ENCODE peak calls at places on chromosomes 6 and 20, in six cellular contexts. F is neuronal stem cell, L is mesenchymal stem cell, B is H9, J is IMR-90, Z is H1. X is an unnamed sample.

GRCh38 chr20:57335392-57335791 is 5.8 kb downstream of the SPO11 start:
- DNase-seq in F (no peak), L (no peak), B (no peak), J (no peak), Z (no peak), X (peak)

GRCh38 chr6:4647414-4648365 is 128.5 kb upstream of the CDYL start:
- DNase-seq in F (peak), L (peak), B (peak), J (peak), Z (peak), X (peak)

GRCh38 chr20:17617212-17617867 is 47.5 kb downstream of the DSTN start:
- DNase-seq in F (peak), L (peak), B (peak), J (no peak), Z (peak), X (peak)

GRCh38 chr20:50335105-50335504 is 144.5 kb downstream of the CEBPB start:
- DNase-seq in F (peak), L (peak), B (peak), J (peak), Z (no peak), X (peak)

GRCh38 chr6:31736768-31737314 is 511 bp upstream of the CLIC1 start:
- DNase-seq in F (peak), L (no peak), B (peak), J (no peak), Z (no peak), X (no peak)

GRCh38 chr20:62910777-62911497 is 15.4 kb downstream of the DIDO1 start:
- DNase-seq in F (no peak), L (no peak), B (no peak), J (no peak), Z (no peak), X (no peak)

GRCh38 chr20:11153819-11154218 is 480.0 kb upstream of the JAG1 start:
- DNase-seq in F (no peak), L (no peak), B (no peak), J (peak), Z (no peak), X (peak)

GRCh38 chr6:150720774-150721233 is 121.1 kb downstream of the PLEKHG1 start:
- DNase-seq in F (peak), L (no peak), B (no peak), J (no peak), Z (no peak), X (peak)

GRCh38 chr6:138182939-138183791 is 21.4 kb downstream of the ARFGEF3 start:
- DNase-seq in F (no peak), L (no peak), B (peak), J (no peak), Z (peak), X (no peak)

GRCh38 chr6:69487688-69488087 is 309.1 kb downstream of the LMBRD1 start:
- DNase-seq in F (no peak), L (no peak), B (no peak), J (no peak), Z (no peak), X (no peak)

GRCh38 chr6:155528982-155529453 is 73.4 kb upstream of the NOX3 start:
- DNase-seq in F (no peak), L (peak), B (no peak), J (peak), Z (no peak), X (no peak)

GRCh38 chr6:44059359-44060342 is 67.6 kb downstream of the MRPL14 start:
- DNase-seq in F (no peak), L (no peak), B (no peak), J (peak), Z (no peak), X (no peak)

GRCh38 chr6:115594894-115595293 is 465.8 kb downstream of the FRK start:
- DNase-seq in F (no peak), L (no peak), B (no peak), J (no peak), Z (no peak), X (no peak)

GRCh38 chr6:128848169-128848935 is 34.6 kb upstream of the LAMA2 start:
- DNase-seq in F (peak), L (peak), B (no peak), J (no peak), Z (no peak), X (no peak)

GRCh38 chr6:21265264-21266044 is 328.1 kb upstream of the SOX4 start:
- DNase-seq in F (no peak), L (no peak), B (no peak), J (peak), Z (no peak), X (no peak)

GRCh38 chr6:42136508-42137191 is 5.8 kb downstream of the C6orf132 start:
- DNase-seq in F (peak), L (peak), B (peak), J (peak), Z (peak), X (peak)

GRCh38 chr20:11810316-11811130 is 107.2 kb upstream of the BTBD3 start:
- DNase-seq in F (no peak), L (peak), B (no peak), J (peak), Z (no peak), X (peak)

GRCh38 chr6:130810307-130811030 is 16.7 kb upstream of the SMLR1 start:
- DNase-seq in F (no peak), L (peak), B (no peak), J (peak), Z (no peak), X (no peak)

GRCh38 chr6:54892831-54893230 is 46.3 kb downstream of the FAM83B start:
- DNase-seq in F (no peak), L (peak), B (no peak), J (peak), Z (no peak), X (no peak)

GRCh38 chr6:133724726-133725125 is 164.2 kb upstream of the TCF21 start:
- DNase-seq in F (no peak), L (no peak), B (no peak), J (peak), Z (no peak), X (no peak)

GRCh38 chr6:149169761-149170359 is 147.7 kb upstream of the TAB2 start:
- DNase-seq in F (no peak), L (no peak), B (no peak), J (no peak), Z (no peak), X (no peak)

GRCh38 chr6:20402181-20403079 is 751 bp downstream of the E2F3 start:
- DNase-seq in F (peak), L (peak), B (peak), J (no peak), Z (peak), X (peak)

GRCh38 chr6:40349092-40349491 is 238.1 kb downstream of the LRFN2 start:
- DNase-seq in F (no peak), L (peak), B (peak), J (no peak), Z (no peak), X (no peak)

GRCh38 chr6:155495011-155495768 is 39.6 kb upstream of the NOX3 start:
- DNase-seq in F (peak), L (peak), B (peak), J (peak), Z (peak), X (no peak)

GRCh38 chr6:150408842-150409241 is 40.0 kb downstream of the IYD start:
- DNase-seq in F (no peak), L (no peak), B (no peak), J (no peak), Z (no peak), X (no peak)

GRCh38 chr6:5290500-5290899 is 29.2 kb downstream of the FARS2 start:
- DNase-seq in F (no peak), L (no peak), B (no peak), J (no peak), Z (no peak), X (no peak)

GRCh38 chr6:134117409-134117808 is 65.0 kb upstream of the SLC2A12 start:
- DNase-seq in F (no peak), L (peak), B (no peak), J (peak), Z (no peak), X (peak)

GRCh38 chr6:100366419-100366818 is 98.3 kb downstream of the SIM1 start:
- DNase-seq in F (no peak), L (peak), B (no peak), J (peak), Z (no peak), X (peak)
- H3K14ac ChIP-seq in F (no peak), L (no peak), B (no peak), J (no peak), Z (no peak), X (no peak)

GRCh38 chr6:90468859-90469258 is 118.0 kb downstream of the MAP3K7 start:
- DNase-seq in F (no peak), L (no peak), B (no peak), J (no peak), Z (no peak), X (no peak)
- H3K14ac ChIP-seq in F (no peak), L (no peak), B (no peak), J (no peak), Z (no peak), X (no peak)

DNA sequence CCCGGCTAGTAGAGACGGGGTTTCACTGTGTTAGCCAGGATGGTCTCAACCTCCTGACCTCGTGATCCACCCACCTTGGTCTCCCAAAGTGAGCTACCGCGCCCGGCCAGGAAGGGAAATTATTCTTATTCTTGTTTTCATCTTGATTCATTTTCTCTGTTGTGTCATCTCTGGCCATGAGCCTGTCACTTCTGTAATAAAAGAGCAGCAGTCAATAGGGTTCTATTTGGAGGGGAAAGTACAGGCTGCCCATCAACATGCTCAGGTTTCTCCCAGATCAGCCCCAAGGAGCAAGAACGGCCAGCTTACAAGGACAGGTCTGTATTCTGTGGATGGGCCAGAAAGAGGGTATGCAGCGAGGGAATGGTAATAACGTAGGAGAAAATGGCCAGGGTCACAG is 345.0 kb downstream of the PREX1 start:
- DNase-seq in F (no peak), L (no peak), B (no peak), J (no peak), Z (no peak), X (no peak)
- H3K14ac ChIP-seq in F (no peak), L (no peak), B (no peak), J (no peak), Z (no peak), X (no peak)

GRCh38 chr20:31508517-31509244 is 5.6 kb upstream of the HM13 start:
- DNase-seq in F (no peak), L (no peak), B (no peak), J (no peak), Z (no peak), X (no peak)
- H3K14ac ChIP-seq in F (no peak), L (no peak), B (no peak), J (no peak), Z (no peak), X (no peak)

DNA sequence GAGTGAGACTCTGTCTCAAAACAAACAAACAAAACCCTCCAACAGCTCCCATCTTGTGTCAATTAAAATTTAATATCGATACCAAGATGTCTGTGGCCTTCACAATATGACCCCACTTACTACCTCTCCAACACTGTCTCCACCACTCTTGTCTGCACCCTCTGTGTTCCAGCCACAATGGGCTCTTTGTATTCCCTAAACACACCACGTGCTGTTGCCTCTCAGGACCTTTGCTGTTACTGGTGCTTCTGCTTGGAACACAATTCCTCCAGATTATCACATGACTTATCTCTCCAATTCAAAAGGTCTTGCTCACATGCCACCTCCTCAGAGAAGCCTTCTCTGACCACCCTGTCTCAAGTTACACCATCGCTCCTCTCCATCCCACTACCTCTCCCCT is 6.0 kb upstream of the HCK start:
- DNase-seq in F (no peak), L (no peak), B (no peak), J (no peak), Z (no peak), X (no peak)
- H3K14ac ChIP-seq in F (no peak), L (no peak), B (no peak), J (no peak), Z (no peak), X (no peak)

GRCh38 chr6:167475947-167476346 is 151.1 kb downstream of the TTLL2 start:
- DNase-seq in F (no peak), L (no peak), B (peak), J (no peak), Z (peak), X (no peak)

GRCh38 chr6:167476844-167477595 is 152.1 kb downstream of the TTLL2 start:
- DNase-seq in F (no peak), L (no peak), B (no peak), J (no peak), Z (no peak), X (no peak)

GRCh38 chr6:167474171-167474570 is 149.3 kb downstream of the TTLL2 start:
- DNase-seq in F (no peak), L (no peak), B (no peak), J (no peak), Z (no peak), X (peak)

GRCh38 chr6:167472876-167473275 is 148.0 kb downstream of the TTLL2 start:
- DNase-seq in F (no peak), L (no peak), B (no peak), J (no peak), Z (no peak), X (no peak)

DNA sequence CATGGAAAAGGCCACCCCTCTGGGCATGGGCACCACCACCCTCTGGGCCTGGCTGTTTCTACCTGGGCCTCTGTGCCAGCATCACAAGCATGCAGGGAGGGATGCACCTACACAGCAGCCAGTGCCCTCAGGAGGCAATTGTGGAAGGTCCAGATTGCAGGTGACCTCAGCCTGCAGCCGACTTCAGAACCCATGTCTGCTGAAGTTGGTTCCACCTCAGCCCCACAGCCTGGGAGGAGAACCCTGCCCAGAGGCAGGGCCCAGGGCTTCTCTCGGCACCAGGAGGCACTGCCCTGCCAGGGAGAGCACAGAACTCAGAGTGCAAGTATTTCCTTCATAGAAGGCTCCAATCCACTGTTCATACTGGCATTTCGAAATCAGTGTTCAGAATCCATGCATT is 149.8 kb downstream of the TTLL2 start:
- DNase-seq in F (no peak), L (no peak), B (no peak), J (no peak), Z (no peak), X (peak)
- H3K14ac ChIP-seq in F (peak), L (no peak), B (no peak), J (no peak), Z (no peak), X (no peak)

GRCh38 chr20:4810446-4811019 is 88.8 kb downstream of the PRND start:
- DNase-seq in F (no peak), L (no peak), B (no peak), J (no peak), Z (no peak), X (no peak)
- H3K14ac ChIP-seq in F (no peak), L (no peak), B (no peak), J (no peak), Z (no peak), X (no peak)

DNA sequence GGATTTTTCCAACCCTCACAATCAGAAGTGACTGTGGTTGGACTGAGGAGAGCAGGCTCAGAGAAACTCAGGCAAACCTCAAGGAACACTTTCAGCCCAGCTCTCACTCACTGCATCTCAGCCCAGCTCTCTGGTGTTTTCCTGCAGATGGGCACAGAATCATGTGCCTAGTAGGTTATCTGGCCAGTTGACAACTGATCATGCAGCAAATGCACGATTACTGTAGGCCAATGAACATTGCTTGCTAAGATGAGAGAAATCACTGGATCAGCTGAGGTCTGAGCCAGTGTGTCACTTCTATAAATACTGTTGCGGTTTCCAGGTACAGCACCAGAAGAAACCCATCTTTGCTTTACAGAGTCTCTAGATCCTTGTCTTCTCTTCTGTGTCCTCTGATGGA is 540.5 kb downstream of the CD83 start:
- DNase-seq in F (no peak), L (no peak), B (no peak), J (no peak), Z (no peak), X (no peak)
- H3K14ac ChIP-seq in F (no peak), L (no peak), B (no peak), J (no peak), Z (no peak), X (no peak)

GRCh38 chr20:1927217-1927616 is 32.0 kb downstream of the SIRPA start:
- DNase-seq in F (no peak), L (no peak), B (no peak), J (no peak), Z (no peak), X (no peak)

GRCh38 chr20:1928154-1928553 is 32.9 kb downstream of the SIRPA start:
- DNase-seq in F (no peak), L (peak), B (no peak), J (no peak), Z (no peak), X (no peak)

GRCh38 chr20:1926237-1926636 is 31.0 kb downstream of the SIRPA start:
- DNase-seq in F (no peak), L (no peak), B (no peak), J (no peak), Z (no peak), X (no peak)

GRCh38 chr20:1922786-1923185 is 27.6 kb downstream of the SIRPA start:
- DNase-seq in F (no peak), L (no peak), B (no peak), J (no peak), Z (no peak), X (no peak)

GRCh38 chr20:1924910-1925861 is 30.0 kb downstream of the SIRPA start:
- DNase-seq in F (no peak), L (no peak), B (peak), J (no peak), Z (no peak), X (no peak)
- H3K14ac ChIP-seq in F (no peak), L (no peak), B (no peak), J (no peak), Z (no peak), X (no peak)